ENCODE peak calls at places on chromosomes 2 and 18, in nine cellular contexts. One of them, this sample, is unnamed.

GRCh38 chr2:50777954-50778353 is 254.0 kb downstream of the NRXN1 start:
- DNase-seq in IMR-90: no peak
- DNase-seq in adrenal gland: no peak
- DNase-seq in K562: no peak
- DNase-seq in astrocyte: no peak
- DNase-seq in sigmoid colon: no peak
- DNase-seq in left ventricle myocardium inferior: no peak
- DNase-seq in H9: no peak
- DNase-seq in neuronal stem cell: no peak
- DNase-seq in this sample: no peak

GRCh38 chr18:48841381-48842258 is 109.1 kb downstream of the SMAD7 start:
- DNase-seq in IMR-90: peak; percentile 57
- DNase-seq in adrenal gland: peak; percentile 66
- DNase-seq in K562: peak; percentile 33
- DNase-seq in astrocyte: no peak
- DNase-seq in sigmoid colon: no peak
- DNase-seq in left ventricle myocardium inferior: peak; percentile 45
- DNase-seq in H9: no peak
- DNase-seq in neuronal stem cell: no peak
- DNase-seq in this sample: no peak

GRCh38 chr2:148927010-148927409 is 52.0 kb downstream of the KIF5C start:
- DNase-seq in IMR-90: no peak
- DNase-seq in adrenal gland: no peak
- DNase-seq in K562: peak; percentile 57
- DNase-seq in astrocyte: no peak
- DNase-seq in sigmoid colon: no peak
- DNase-seq in left ventricle myocardium inferior: peak; percentile 20
- DNase-seq in H9: no peak
- DNase-seq in neuronal stem cell: no peak
- DNase-seq in this sample: peak; percentile 22

GRCh38 chr2:44121899-44122298 is 46.8 kb upstream of the PPM1B start:
- DNase-seq in IMR-90: no peak
- DNase-seq in adrenal gland: no peak
- DNase-seq in K562: no peak
- DNase-seq in astrocyte: no peak
- DNase-seq in sigmoid colon: no peak
- DNase-seq in left ventricle myocardium inferior: no peak
- DNase-seq in H9: no peak
- DNase-seq in neuronal stem cell: no peak
- DNase-seq in this sample: no peak

GRCh38 chr2:151408788-151409600 is 708 bp upstream of the RIF1 start:
- DNase-seq in IMR-90: no peak
- DNase-seq in adrenal gland: no peak
- DNase-seq in K562: no peak
- DNase-seq in astrocyte: no peak
- DNase-seq in sigmoid colon: no peak
- DNase-seq in left ventricle myocardium inferior: no peak
- DNase-seq in H9: peak; percentile 91
- DNase-seq in neuronal stem cell: no peak
- DNase-seq in this sample: no peak

GRCh38 chr18:48153641-48154481 is 223.4 kb upstream of the SMAD2 start:
- DNase-seq in IMR-90: no peak
- DNase-seq in adrenal gland: peak; percentile 67
- DNase-seq in K562: no peak
- DNase-seq in astrocyte: peak; percentile 68
- DNase-seq in sigmoid colon: no peak
- DNase-seq in left ventricle myocardium inferior: no peak
- DNase-seq in H9: no peak
- DNase-seq in neuronal stem cell: no peak
- DNase-seq in this sample: no peak

GRCh38 chr2:36438454-36438977 is 82.9 kb downstream of the CRIM1 start:
- DNase-seq in IMR-90: peak; percentile 99
- DNase-seq in adrenal gland: no peak
- DNase-seq in K562: no peak
- DNase-seq in astrocyte: peak; percentile 99
- DNase-seq in sigmoid colon: no peak
- DNase-seq in left ventricle myocardium inferior: no peak
- DNase-seq in H9: no peak
- DNase-seq in neuronal stem cell: no peak
- DNase-seq in this sample: no peak

GRCh38 chr2:38269421-38269820 is 107.7 kb downstream of the ATL2 start:
- DNase-seq in IMR-90: peak; percentile 23
- DNase-seq in adrenal gland: no peak
- DNase-seq in K562: no peak
- DNase-seq in astrocyte: no peak
- DNase-seq in sigmoid colon: no peak
- DNase-seq in left ventricle myocardium inferior: no peak
- DNase-seq in H9: no peak
- DNase-seq in neuronal stem cell: no peak
- DNase-seq in this sample: no peak

GRCh38 chr2:187544371-187545080 is 9.7 kb downstream of the TFPI start:
- DNase-seq in IMR-90: no peak
- DNase-seq in adrenal gland: no peak
- DNase-seq in K562: no peak
- DNase-seq in astrocyte: peak; percentile 61
- DNase-seq in sigmoid colon: no peak
- DNase-seq in left ventricle myocardium inferior: no peak
- DNase-seq in H9: no peak
- DNase-seq in neuronal stem cell: no peak
- DNase-seq in this sample: no peak

GRCh38 chr2:171595456-171595855 is 73.2 kb downstream of the CYBRD1 start:
- DNase-seq in IMR-90: no peak
- DNase-seq in adrenal gland: no peak
- DNase-seq in K562: no peak
- DNase-seq in astrocyte: no peak
- DNase-seq in sigmoid colon: no peak
- DNase-seq in left ventricle myocardium inferior: no peak
- DNase-seq in H9: no peak
- DNase-seq in neuronal stem cell: no peak
- DNase-seq in this sample: no peak

DNA sequence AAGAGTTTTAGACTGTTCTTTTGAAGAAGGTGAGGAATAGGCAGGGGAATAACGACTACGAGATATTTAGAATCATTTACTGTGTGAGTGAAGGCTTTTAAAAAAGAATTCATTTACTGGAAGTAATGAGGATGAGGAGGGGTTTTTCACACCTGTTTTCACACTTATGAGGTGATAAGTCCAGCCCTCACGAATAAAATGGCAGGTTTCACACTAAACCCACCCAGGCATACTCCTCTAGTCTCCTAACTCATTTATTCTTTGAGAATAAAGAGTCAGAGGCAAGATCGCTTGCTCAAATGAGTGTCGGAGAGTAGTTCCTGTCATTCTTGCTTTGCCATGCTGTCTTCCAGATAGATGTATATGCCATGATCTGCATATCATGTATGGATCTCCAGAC is 79.0 kb upstream of the ZEB2 start:
- DNase-seq in IMR-90: no peak
- DNase-seq in adrenal gland: no peak
- DNase-seq in K562: no peak
- DNase-seq in astrocyte: no peak
- DNase-seq in sigmoid colon: no peak
- DNase-seq in left ventricle myocardium inferior: no peak
- DNase-seq in H9: no peak
- DNase-seq in neuronal stem cell: no peak
- DNase-seq in this sample: no peak
- H3K27ac ChIP-seq in IMR-90: no peak overlapping the region
- H3K27ac ChIP-seq in adrenal gland: no peak overlapping the region
- H3K27ac ChIP-seq in K562: no peak overlapping the region
- H3K27ac ChIP-seq in astrocyte: no peak overlapping the region
- H3K27ac ChIP-seq in sigmoid colon: no peak overlapping the region
- H3K27ac ChIP-seq in left ventricle myocardium inferior: no peak overlapping the region
- H3K27ac ChIP-seq in H9: no peak overlapping the region
- H3K27ac ChIP-seq in neuronal stem cell: no peak overlapping the region
- H3K27ac ChIP-seq in this sample: peak overlapping the region; percentile 32

GRCh38 chr18:6719914-6720692 is 9.4 kb upstream of the ARHGAP28 start:
- DNase-seq in IMR-90: no peak
- DNase-seq in adrenal gland: no peak
- DNase-seq in K562: no peak
- DNase-seq in astrocyte: no peak
- DNase-seq in sigmoid colon: no peak
- DNase-seq in left ventricle myocardium inferior: no peak
- DNase-seq in H9: no peak
- DNase-seq in neuronal stem cell: no peak
- DNase-seq in this sample: no peak

GRCh38 chr18:6718255-6718654 is 11.3 kb upstream of the ARHGAP28 start:
- DNase-seq in IMR-90: no peak
- DNase-seq in adrenal gland: no peak
- DNase-seq in K562: no peak
- DNase-seq in astrocyte: no peak
- DNase-seq in sigmoid colon: no peak
- DNase-seq in left ventricle myocardium inferior: no peak
- DNase-seq in H9: no peak
- DNase-seq in neuronal stem cell: no peak
- DNase-seq in this sample: no peak

GRCh38 chr18:6724331-6724730 is 5.2 kb upstream of the ARHGAP28 start:
- DNase-seq in IMR-90: no peak
- DNase-seq in adrenal gland: no peak
- DNase-seq in K562: no peak
- DNase-seq in astrocyte: no peak
- DNase-seq in sigmoid colon: no peak
- DNase-seq in left ventricle myocardium inferior: no peak
- DNase-seq in H9: no peak
- DNase-seq in neuronal stem cell: no peak
- DNase-seq in this sample: no peak

GRCh38 chr18:6722680-6723079 is 6.8 kb upstream of the ARHGAP28 start:
- DNase-seq in IMR-90: no peak
- DNase-seq in adrenal gland: no peak
- DNase-seq in K562: no peak
- DNase-seq in astrocyte: no peak
- DNase-seq in sigmoid colon: no peak
- DNase-seq in left ventricle myocardium inferior: no peak
- DNase-seq in H9: no peak
- DNase-seq in neuronal stem cell: no peak
- DNase-seq in this sample: no peak

DNA sequence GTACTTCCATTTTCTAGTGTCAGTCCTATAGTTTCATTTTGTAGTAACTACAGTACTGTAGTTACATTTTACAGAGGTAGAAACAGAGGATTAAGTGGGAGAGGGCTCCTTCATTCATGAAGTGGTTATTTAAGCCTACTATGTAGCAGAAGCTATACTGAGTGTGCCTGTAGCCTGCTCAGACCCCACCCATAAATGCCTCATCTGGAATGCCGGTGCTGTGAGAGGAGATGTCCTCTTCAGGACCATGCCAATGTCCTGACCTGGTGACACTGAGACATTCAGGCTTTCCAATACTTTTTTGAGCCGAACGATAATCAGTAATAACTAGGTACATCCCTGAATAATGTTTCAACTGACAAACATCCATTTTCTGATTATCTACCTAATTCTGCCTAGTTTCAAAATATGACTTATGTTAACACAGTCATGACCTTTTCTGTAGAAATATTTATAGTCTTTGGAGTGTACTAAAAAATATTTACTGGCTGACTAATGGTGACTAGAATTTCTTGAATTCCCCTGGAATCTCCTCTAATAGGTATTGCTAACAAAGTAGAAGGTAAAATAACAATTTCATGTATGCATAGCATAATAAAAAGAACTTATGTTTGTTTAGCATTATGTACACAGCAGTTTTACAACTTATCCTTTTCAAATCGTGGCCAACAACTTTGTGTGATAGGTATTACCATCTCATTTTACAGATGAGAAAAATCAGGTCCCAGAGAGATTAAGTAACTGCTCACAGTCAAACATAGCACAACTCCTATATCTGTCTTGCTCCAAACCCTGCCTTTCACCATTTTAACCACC is 10.2 kb upstream of the ARHGAP28 start:
- DNase-seq in IMR-90: no peak
- DNase-seq in adrenal gland: no peak
- DNase-seq in K562: no peak
- DNase-seq in astrocyte: no peak
- DNase-seq in sigmoid colon: no peak
- DNase-seq in left ventricle myocardium inferior: no peak
- DNase-seq in H9: no peak
- DNase-seq in neuronal stem cell: no peak
- DNase-seq in this sample: no peak
- H3K4me1 ChIP-seq in IMR-90: peaks cover 13% of the 10 kb centered on the region
- H3K4me1 ChIP-seq in adrenal gland: no peaks in the 10 kb centered on the region
- H3K4me1 ChIP-seq in K562: no peaks in the 10 kb centered on the region
- H3K4me1 ChIP-seq in astrocyte: no peaks in the 10 kb centered on the region
- H3K4me1 ChIP-seq in sigmoid colon: no peaks in the 10 kb centered on the region
- H3K4me1 ChIP-seq in left ventricle myocardium inferior: no peaks in the 10 kb centered on the region
- H3K4me1 ChIP-seq in H9: peaks cover under 1% of the 10 kb centered on the region
- H3K4me1 ChIP-seq in neuronal stem cell: no peaks in the 10 kb centered on the region
- H3K4me1 ChIP-seq in this sample: no peaks in the 10 kb centered on the region

GRCh38 chr2:216554755-216555154 is 56.1 kb downstream of the RPL37A start:
- DNase-seq in IMR-90: no peak
- DNase-seq in adrenal gland: no peak
- DNase-seq in K562: no peak
- DNase-seq in astrocyte: no peak
- DNase-seq in sigmoid colon: no peak
- DNase-seq in left ventricle myocardium inferior: no peak
- DNase-seq in H9: no peak
- DNase-seq in neuronal stem cell: no peak
- DNase-seq in this sample: no peak
- H3K27ac ChIP-seq in IMR-90: no peak overlapping the region
- H3K27ac ChIP-seq in adrenal gland: no peak overlapping the region
- H3K27ac ChIP-seq in K562: no peak overlapping the region
- H3K27ac ChIP-seq in astrocyte: no peak overlapping the region
- H3K27ac ChIP-seq in sigmoid colon: no peak overlapping the region
- H3K27ac ChIP-seq in left ventricle myocardium inferior: peak overlapping the region; percentile 70
- H3K27ac ChIP-seq in H9: no peak overlapping the region
- H3K27ac ChIP-seq in neuronal stem cell: no peak overlapping the region
- H3K27ac ChIP-seq in this sample: no peak overlapping the region

GRCh38 chr2:222865301-222865700 is 4.5 kb downstream of the ACSL3 start:
- DNase-seq in IMR-90: no peak
- DNase-seq in adrenal gland: no peak
- DNase-seq in K562: no peak
- DNase-seq in astrocyte: no peak
- DNase-seq in sigmoid colon: no peak
- DNase-seq in left ventricle myocardium inferior: no peak
- DNase-seq in H9: no peak
- DNase-seq in neuronal stem cell: no peak
- DNase-seq in this sample: no peak

GRCh38 chr2:222866358-222866960 is 5.6 kb downstream of the ACSL3 start:
- DNase-seq in IMR-90: no peak
- DNase-seq in adrenal gland: no peak
- DNase-seq in K562: no peak
- DNase-seq in astrocyte: no peak
- DNase-seq in sigmoid colon: no peak
- DNase-seq in left ventricle myocardium inferior: no peak
- DNase-seq in H9: no peak
- DNase-seq in neuronal stem cell: no peak
- DNase-seq in this sample: no peak

GRCh38 chr2:222872551-222872950 is 11.7 kb downstream of the ACSL3 start:
- DNase-seq in IMR-90: no peak
- DNase-seq in adrenal gland: no peak
- DNase-seq in K562: no peak
- DNase-seq in astrocyte: no peak
- DNase-seq in sigmoid colon: no peak
- DNase-seq in left ventricle myocardium inferior: no peak
- DNase-seq in H9: no peak
- DNase-seq in neuronal stem cell: no peak
- DNase-seq in this sample: no peak

GRCh38 chr2:222871291-222871690 is 10.5 kb downstream of the ACSL3 start:
- DNase-seq in IMR-90: no peak
- DNase-seq in adrenal gland: no peak
- DNase-seq in K562: no peak
- DNase-seq in astrocyte: no peak
- DNase-seq in sigmoid colon: no peak
- DNase-seq in left ventricle myocardium inferior: no peak
- DNase-seq in H9: no peak
- DNase-seq in neuronal stem cell: no peak
- DNase-seq in this sample: no peak

GRCh38 chr2:222869252-222869560 is 8.4 kb downstream of the ACSL3 start:
- DNase-seq in IMR-90: no peak
- DNase-seq in adrenal gland: no peak
- DNase-seq in K562: no peak
- DNase-seq in astrocyte: no peak
- DNase-seq in sigmoid colon: no peak
- DNase-seq in left ventricle myocardium inferior: no peak
- DNase-seq in H9: no peak
- DNase-seq in neuronal stem cell: no peak
- DNase-seq in this sample: no peak
- H3K4me1 ChIP-seq in IMR-90: peaks cover 3% of the 10 kb centered on the region
- H3K4me1 ChIP-seq in adrenal gland: peaks cover 10% of the 10 kb centered on the region
- H3K4me1 ChIP-seq in K562: peaks cover 5% of the 10 kb centered on the region
- H3K4me1 ChIP-seq in astrocyte: peaks cover 5% of the 10 kb centered on the region
- H3K4me1 ChIP-seq in sigmoid colon: peaks cover 53% of the 10 kb centered on the region
- H3K4me1 ChIP-seq in left ventricle myocardium inferior: peaks cover 89% of the 10 kb centered on the region
- H3K4me1 ChIP-seq in H9: peaks cover 21% of the 10 kb centered on the region
- H3K4me1 ChIP-seq in neuronal stem cell: peaks cover 17% of the 10 kb centered on the region
- H3K4me1 ChIP-seq in this sample: peaks cover 16% of the 10 kb centered on the region